ENCODE peak calls at places on chromosomes 7 and 10, in nine cellular contexts. I, T, S, E, D, Y, C, G and Q are unnamed samples.

GRCh38 chr10:44295619-44296222 is 89.2 kb downstream of the CXCL12 start:
- DNase-seq in I (no peak), T (no peak), S (no peak), E (no peak), D (no peak), Y (peak; percentile 51), C (no peak), G (no peak), Q (no peak)

GRCh38 chr7:141227454-141227853 is 153.6 kb downstream of the TMEM178B start:
- DNase-seq in I (no peak), T (peak; percentile 28), S (no peak), E (no peak), D (no peak), Y (no peak), C (no peak), G (no peak), Q (no peak)

GRCh38 chr7:144513332-144513731 is 109.8 kb upstream of the NOBOX start:
- DNase-seq in I (no peak), T (peak; percentile 49), S (no peak), E (no peak), D (no peak), Y (peak; percentile 28), C (peak; percentile 35), G (peak; percentile 59), Q (peak; percentile 12)

GRCh38 chr10:107442035-107442505 is 277.6 kb upstream of the SORCS1 start:
- DNase-seq in I (no peak), T (peak; percentile 69), S (no peak), E (no peak), D (no peak), Y (peak; percentile 64), C (no peak), G (no peak), Q (no peak)

GRCh38 chr10:97566338-97566986 is 6.1 kb upstream of the ANKRD2 start:
- DNase-seq in I (no peak), T (no peak), S (no peak), E (no peak), D (no peak), Y (no peak), C (no peak), G (no peak), Q (no peak)

GRCh38 chr7:140304071-140304799 is 94.1 kb downstream of the SLC37A3 start:
- DNase-seq in I (no peak), T (no peak), S (no peak), E (no peak), D (no peak), Y (peak; percentile 47), C (no peak), G (no peak), Q (no peak)

GRCh38 chr10:20622522-20623270 is 274.4 kb downstream of the NEBL start:
- DNase-seq in I (no peak), T (peak; percentile 16), S (no peak), E (no peak), D (no peak), Y (peak; percentile 92), C (peak; percentile 23), G (no peak), Q (no peak)

GRCh38 chr10:79132681-79133381 is 64.1 kb downstream of the ZMIZ1 start:
- DNase-seq in I (no peak), T (no peak), S (no peak), E (no peak), D (no peak), Y (no peak), C (no peak), G (peak; percentile 61), Q (no peak)

GRCh38 chr10:72688208-72688651 is 3.7 kb upstream of the MCU start:
- DNase-seq in I (no peak), T (peak; percentile 62), S (no peak), E (peak; percentile 51), D (no peak), Y (peak; percentile 82), C (peak; percentile 76), G (no peak), Q (no peak)

GRCh38 chr7:1979591-1980560 is 252.9 kb downstream of the MAD1L1 start:
- DNase-seq in I (peak; percentile 75), T (no peak), S (no peak), E (peak; percentile 32), D (peak; percentile 21), Y (no peak), C (no peak), G (no peak), Q (no peak)

GRCh38 chr7:1977876-1978441 is 254.8 kb downstream of the MAD1L1 start:
- DNase-seq in I (no peak), T (no peak), S (no peak), E (peak; percentile 22), D (peak; percentile 21), Y (no peak), C (no peak), G (no peak), Q (no peak)

GRCh38 chr7:1978656-1979590 is 253.8 kb downstream of the MAD1L1 start:
- DNase-seq in I (no peak), T (no peak), S (no peak), E (peak; percentile 29), D (peak; percentile 20), Y (no peak), C (no peak), G (no peak), Q (no peak)

GRCh38 chr7:1981878-1982230 is 250.9 kb downstream of the MAD1L1 start:
- DNase-seq in I (no peak), T (no peak), S (no peak), E (peak; percentile 15), D (no peak), Y (no peak), C (no peak), G (no peak), Q (no peak)

GRCh38 chr7:1981201-1981877 is 251.4 kb downstream of the MAD1L1 start:
- DNase-seq in I (no peak), T (no peak), S (no peak), E (peak; percentile 29), D (peak; percentile 7), Y (no peak), C (no peak), G (no peak), Q (no peak)
- TF ChIP-seq CTCF in I (no peak), T (no peak), S (no peak), E (no peak), D (no peak), Y (no peak), C (no peak), G (no peak), Q (no peak)

GRCh38 chr10:95475827-95476481 is 85.2 kb downstream of the SORBS1 start:
- DNase-seq in I (no peak), T (no peak), S (no peak), E (peak; percentile 91), D (no peak), Y (no peak), C (peak; percentile 76), G (no peak), Q (no peak)
- TF ChIP-seq CTCF in I (no peak), T (no peak), S (no peak), E (no peak), D (no peak), Y (no peak), C (no peak), G (no peak), Q (no peak)

GRCh38 chr7:20311743-20312042 is 19.0 kb upstream of the ITGB8 start:
- DNase-seq in I (no peak), T (no peak), S (no peak), E (no peak), D (no peak), Y (no peak), C (no peak), G (no peak), Q (no peak)
- TF ChIP-seq CTCF in I (no peak), T (no peak), S (no peak), E (no peak), D (no peak), Y (no peak), C (no peak), G (no peak), Q (peak; percentile 1)

DNA sequence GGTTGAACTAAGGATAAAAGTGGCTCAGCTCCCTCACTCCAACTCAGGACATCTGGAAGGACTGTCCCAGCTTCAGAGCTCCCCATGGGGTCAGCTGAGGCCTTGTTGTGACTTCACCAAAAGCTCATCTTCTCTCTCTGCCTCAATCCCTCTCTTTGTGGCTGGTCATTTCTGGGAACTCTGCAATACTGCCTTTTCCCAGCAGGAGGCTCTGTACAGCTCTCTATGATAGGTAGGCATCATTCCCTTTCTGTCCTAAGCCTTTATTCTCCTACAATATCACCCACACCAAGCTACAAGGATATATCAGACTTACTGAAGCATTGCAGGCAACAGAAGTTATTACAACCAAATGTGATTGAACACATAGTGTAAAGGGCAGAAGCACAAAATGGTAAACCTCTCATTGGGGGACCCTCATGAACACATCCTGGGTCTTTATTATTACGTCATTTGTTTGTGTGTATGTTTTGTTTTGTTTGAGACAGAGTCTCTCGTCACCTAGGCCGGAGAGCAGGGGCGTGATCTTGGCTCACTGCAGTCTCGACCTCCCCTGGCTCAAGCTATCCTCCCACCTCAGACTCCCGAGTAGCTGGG is 36.7 kb upstream of the PRPS1L1 start:
- DNase-seq in I (peak; percentile 71), T (peak; percentile 49), S (no peak), E (no peak), D (no peak), Y (peak; percentile 32), C (peak; percentile 38), G (peak; percentile 46), Q (peak; percentile 69)
- TF ChIP-seq CTCF in I (peak; percentile 41), T (peak; percentile 46), S (peak; percentile 51), E (peak; percentile 46), D (peak; percentile 61), Y (peak; percentile 74), C (peak; percentile 49), G (peak; percentile 63), Q (peak; percentile 64)

GRCh38 chr10:128843972-128844371 is 623.1 kb upstream of the MGMT start:
- DNase-seq in I (no peak), T (peak; percentile 25), S (no peak), E (no peak), D (no peak), Y (peak; percentile 2), C (no peak), G (no peak), Q (no peak)
- TF ChIP-seq CTCF in I (no peak), T (no peak), S (no peak), E (no peak), D (peak; percentile 30), Y (no peak), C (peak; percentile 45), G (peak; percentile 54), Q (peak; percentile 23)